ENCODE peak calls at places on chromosomes 3 and 15, in four cellular contexts. L is psoas muscle, C is mammary epithelial cell, Y is fibroblast of pulmonary artery. M is an unnamed sample.

GRCh38 chr3:112582242-112582874 is 20.5 kb downstream of the SLC35A5 start:
- DNase-seq in C (peak), Y (peak), L (no peak), M (peak)

GRCh38 chr3:155194973-155195372 is 98.5 kb downstream of the STRIT1 start:
- DNase-seq in Y (no peak), L (no peak), C (no peak), M (no peak)

GRCh38 chr3:176796371-176796770 is 400.9 kb downstream of the TBL1XR1 start:
- DNase-seq in C (no peak), L (no peak), Y (peak), M (no peak)

GRCh38 chr15:39979606-39980005 is 45.7 kb downstream of the EIF2AK4 start:
- DNase-seq in C (no peak), Y (no peak), L (no peak), M (no peak)

GRCh38 chr3:38521391-38521987 is 25.3 kb downstream of the EXOG start:
- DNase-seq in C (peak), L (no peak), Y (peak), M (peak)

GRCh38 chr3:130412991-130413390 is 67.5 kb downstream of the COL6A5 start:
- DNase-seq in C (no peak), L (no peak), Y (no peak), M (no peak)

GRCh38 chr3:117308756-117309155 is 599.2 kb downstream of the TUSC7 start:
- DNase-seq in L (no peak), Y (no peak), C (no peak), M (no peak)

GRCh38 chr3:69948246-69948862 is 51.2 kb upstream of the SAMMSON start:
- DNase-seq in C (peak), L (no peak), Y (peak), M (peak)

GRCh38 chr3:70531838-70532489 is 219.5 kb upstream of the MDFIC2 start:
- DNase-seq in Y (no peak), C (no peak), L (no peak), M (no peak)

GRCh38 chr3:47117803-47118364 is 46.0 kb downstream of the SETD2 start:
- DNase-seq in C (no peak), Y (no peak), L (no peak), M (no peak)

GRCh38 chr3:127590282-127590592 is 296 bp downstream of the TPRA1 start:
- DNase-seq in Y (no peak), L (no peak), C (no peak), M (no peak)

GRCh38 chr3:4736284-4736861 is 242.9 kb upstream of the BHLHE40 start:
- DNase-seq in Y (peak), L (no peak), C (peak), M (peak)

DNA sequence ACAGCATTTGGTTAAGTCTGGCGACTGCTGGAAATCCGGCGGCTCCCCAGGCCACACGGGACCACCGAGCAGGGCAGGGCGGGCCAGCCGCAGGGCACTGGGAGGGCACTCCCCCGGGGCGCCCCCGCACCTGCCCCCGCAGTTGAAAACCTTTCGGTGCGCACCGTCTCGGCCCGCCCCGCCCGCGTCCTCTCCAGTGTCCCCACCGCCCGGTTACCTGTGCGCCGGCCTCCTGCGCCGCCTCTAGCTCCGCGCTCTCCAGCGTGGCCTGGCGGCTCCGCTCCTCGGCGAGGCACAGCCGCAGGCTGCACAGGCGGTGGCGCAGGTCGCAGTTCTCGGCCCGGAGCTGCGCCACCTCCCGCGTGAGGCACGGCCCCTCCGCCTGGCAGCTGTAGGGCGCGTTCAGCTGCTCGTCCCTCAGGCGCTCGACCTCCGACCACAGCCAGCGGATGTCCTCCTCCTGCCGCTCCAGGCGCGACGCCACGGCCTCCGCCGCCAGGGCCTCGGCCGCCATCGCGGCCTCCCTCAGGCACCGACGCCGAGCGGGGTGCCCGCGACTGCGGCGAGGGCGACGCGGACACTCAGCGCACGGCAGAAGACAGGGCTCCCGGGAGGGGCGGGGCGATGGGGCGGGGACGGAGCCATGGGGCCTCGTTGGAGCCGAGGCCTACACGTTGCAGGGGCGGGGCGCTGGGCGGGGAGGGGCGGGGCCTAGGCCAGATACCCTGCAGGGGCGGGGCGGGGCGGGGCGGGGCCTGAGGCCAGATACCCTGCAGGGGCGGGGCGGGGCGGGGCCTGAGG is at the start of gene TARS3:
- DNase-seq in L (peak), Y (peak), C (peak), M (peak)
- TF ChIP-seq CTCF in L (no peak), Y (no peak), C (no peak), M (no peak)

GRCh38 chr3:57655727-57656126 is 37.1 kb downstream of the DENND6A start:
- DNase-seq in C (no peak), L (no peak), Y (no peak), M (no peak)
- H3K4me3 ChIP-seq in C (no peak), L (no peak), Y (no peak), M (no peak)

DNA sequence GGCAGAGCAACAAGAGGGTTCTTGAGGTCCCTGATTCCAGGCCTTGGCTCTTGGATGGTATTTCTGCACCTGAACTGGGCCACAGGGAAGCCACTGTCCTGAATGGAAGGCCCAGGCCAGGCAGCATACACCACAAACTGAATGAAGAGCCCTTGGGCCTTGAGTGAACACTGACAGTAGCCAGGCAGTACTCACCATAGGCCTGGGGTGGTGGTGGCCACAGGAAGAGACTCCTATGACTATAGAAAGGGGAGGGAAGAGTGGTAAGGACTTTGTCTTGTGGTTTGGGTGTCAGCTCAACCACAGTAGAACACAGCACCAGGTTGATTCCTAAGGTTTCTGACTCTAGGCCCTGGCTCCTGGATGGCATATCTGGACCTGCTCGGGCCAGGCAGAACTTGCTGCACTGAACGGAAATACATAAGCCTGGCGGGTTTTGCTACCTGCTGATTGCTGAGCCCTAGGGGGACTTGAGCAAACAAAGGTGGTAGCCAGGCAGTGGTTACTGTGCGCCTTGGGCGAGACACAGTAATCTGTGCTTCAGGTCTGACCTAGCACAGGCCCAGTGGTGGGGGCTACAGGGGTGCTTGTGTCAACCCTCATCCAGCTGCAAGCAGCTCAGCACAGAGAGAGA is 241.4 kb downstream of the ISL2 start:
- DNase-seq in C (peak), L (no peak), Y (no peak), M (peak)
- TF ChIP-seq CTCF in C (no peak), L (no peak), Y (no peak), M (no peak)

GRCh38 chr3:30513374-30514152 is 92.8 kb upstream of the TGFBR2 start:
- DNase-seq in C (no peak), Y (no peak), L (no peak), M (no peak)

GRCh38 chr3:30512596-30512995 is 93.8 kb upstream of the TGFBR2 start:
- DNase-seq in L (no peak), C (no peak), Y (no peak), M (no peak)

GRCh38 chr3:30510596-30510995 is 95.8 kb upstream of the TGFBR2 start:
- DNase-seq in L (no peak), Y (no peak), C (peak), M (peak)

GRCh38 chr3:30508319-30508718 is 98.1 kb upstream of the TGFBR2 start:
- DNase-seq in C (no peak), L (no peak), Y (no peak), M (no peak)

GRCh38 chr3:30511524-30512278 is 94.7 kb upstream of the TGFBR2 start:
- DNase-seq in L (peak), C (peak), Y (peak), M (peak)
- H3K4me3 ChIP-seq in L (no peak), C (no peak), Y (no peak), M (no peak)

GRCh38 chr3:184241447-184242296 is 7.1 kb downstream of the ALG3 start:
- DNase-seq in L (no peak), Y (peak), C (no peak), M (peak)
- TF ChIP-seq CTCF in L (peak), Y (peak), C (no peak), M (peak)

DNA sequence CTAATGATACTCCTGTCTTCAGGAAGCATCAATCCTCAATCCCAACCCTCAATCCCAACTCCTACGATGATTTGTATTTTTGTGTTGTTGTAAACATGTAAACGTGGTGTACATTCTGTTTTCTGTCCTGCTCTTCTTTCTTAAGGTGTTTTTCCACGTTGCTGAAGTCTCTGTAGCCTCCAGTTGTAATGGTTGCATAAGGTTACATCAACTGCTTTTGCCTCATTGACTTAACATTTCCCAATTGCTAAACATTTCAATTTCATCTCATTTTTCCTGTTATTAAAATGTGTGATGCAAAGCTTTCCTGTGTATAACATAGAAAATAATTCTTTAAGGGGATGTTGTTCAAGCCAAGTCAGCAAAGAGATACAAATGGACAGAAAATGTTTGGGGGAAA is 33.4 kb downstream of the HRH1 start:
- DNase-seq in L (no peak), C (no peak), Y (peak), M (no peak)
- H3K4me3 ChIP-seq in L (no peak), C (no peak), Y (no peak), M (no peak)

DNA sequence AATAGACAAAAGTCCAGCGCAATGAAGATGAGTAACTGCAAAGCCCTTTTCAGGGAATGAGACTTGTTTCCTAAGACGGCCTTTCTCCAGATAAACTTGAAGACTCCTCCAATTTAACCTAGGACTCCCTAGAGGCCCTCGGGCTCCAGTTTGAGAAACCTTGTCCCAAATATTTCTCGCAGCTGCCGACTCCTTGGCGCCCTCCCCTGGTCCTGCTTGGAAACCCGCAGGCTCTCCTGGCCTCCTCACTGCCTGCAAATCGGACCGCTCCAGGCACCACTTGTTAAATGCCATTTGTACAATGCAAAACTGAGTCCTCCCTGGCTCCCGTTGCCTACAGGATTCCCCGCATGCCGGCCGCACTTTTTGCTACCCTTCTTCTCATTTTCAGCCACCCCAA is 36.8 kb downstream of the MUC4 start:
- DNase-seq in L (peak), C (no peak), Y (peak), M (peak)
- TF ChIP-seq CTCF in L (peak), C (no peak), Y (peak), M (peak)

GRCh38 chr3:14472471-14473351 is 67.4 kb downstream of the GRIP2 start:
- DNase-seq in Y (peak), L (no peak), C (peak), M (peak)
- H3K4me3 ChIP-seq in Y (no peak), L (no peak), C (no peak), M (no peak)

DNA sequence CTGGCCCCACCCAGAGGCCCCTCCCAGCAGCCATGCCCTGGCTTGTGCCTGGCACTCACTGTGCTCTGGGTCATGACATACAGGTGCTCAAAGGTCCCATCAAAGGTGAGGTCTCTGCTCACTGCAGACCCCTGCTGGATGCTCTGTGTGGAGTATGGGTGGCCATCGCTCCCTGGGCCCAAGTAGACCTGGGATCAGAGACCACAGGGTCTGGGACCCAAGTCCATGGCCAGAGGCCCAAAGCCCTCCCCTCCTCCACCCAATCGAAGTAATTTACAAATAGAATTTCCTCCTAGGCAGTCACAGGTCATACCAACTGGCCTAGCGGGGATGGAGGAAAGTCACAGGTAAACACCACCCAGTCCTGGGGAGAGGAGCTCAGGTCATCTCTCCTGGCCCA is 7.6 kb downstream of the PLXNB1 start:
- DNase-seq in Y (no peak), C (no peak), L (no peak), M (no peak)
- TF ChIP-seq CTCF in Y (no peak), C (no peak), L (no peak), M (peak)